ENCODE peak calls at places on chromosomes 5 and 9, in eight cellular contexts. X is IMR-90; D is stimulated activated naive B cell treated with anti-CD40 and anti-IgM and Interleukin-4, amounts not matched to agents 10 μg/mL and 1 μg/mL and 100 μg/mL, for 72 hours; Q is adrenal gland; P is M059J; J is pons; A is left ventricle myocardium inferior; K is hypothalamus. Z is an unnamed sample.

GRCh38 chr9:90019596-90019995 is 414.8 kb downstream of the GADD45G start:
- DNase-seq in X (no peak), J (no peak), D (no peak), K (no peak), Q (no peak), A (no peak), P (no peak), Z (no peak)

GRCh38 chr9:113519401-113520108 is 56.0 kb downstream of the RGS3 start:
- DNase-seq in K (no peak), A (no peak), D (no peak), J (no peak), X (peak; percentile 29), Q (no peak), P (peak; percentile 79), Z (no peak)

GRCh38 chr5:95923918-95924559 is 37.6 kb downstream of the ELL2 start:
- DNase-seq in J (no peak), K (no peak), Q (no peak), D (no peak), A (no peak), P (no peak), X (no peak), Z (no peak)

GRCh38 chr9:31573561-31573960 is 810.9 kb upstream of the ACO1 start:
- DNase-seq in A (no peak), J (no peak), Q (no peak), P (no peak), X (no peak), K (no peak), D (no peak), Z (no peak)

GRCh38 chr9:134682651-134683364 is 41.2 kb downstream of the COL5A1 start:
- DNase-seq in A (no peak), P (no peak), J (no peak), X (no peak), D (no peak), Q (no peak), K (no peak), Z (no peak)

GRCh38 chr9:68515304-68516017 is 25.2 kb downstream of the TMEM252 start:
- DNase-seq in D (no peak), X (peak; percentile 87), J (no peak), Q (peak; percentile 77), A (no peak), K (no peak), P (peak; percentile 9), Z (no peak)

GRCh38 chr9:108565651-108566378 is 290.0 kb downstream of the ACTL7B start:
- DNase-seq in K (peak; percentile 24), X (peak; percentile 88), Q (peak; percentile 62), D (peak; percentile 5), A (no peak), P (peak; percentile 84), J (peak; percentile 95), Z (peak; percentile 38)

GRCh38 chr5:167587768-167588167 is 703.7 kb upstream of the WWC1 start:
- DNase-seq in P (peak; percentile 51), K (no peak), J (no peak), A (no peak), Q (peak; percentile 4), X (peak; percentile 22), D (no peak), Z (no peak)

GRCh38 chr5:38706376-38706775 is 139.4 kb upstream of the OSMR start:
- DNase-seq in P (no peak), K (no peak), Q (no peak), A (no peak), D (no peak), X (no peak), J (no peak), Z (no peak)

GRCh38 chr9:77455312-77455927 is 192.7 kb downstream of the GNA14 start:
- DNase-seq in P (peak; percentile 45), Q (peak; percentile 28), K (no peak), J (no peak), D (no peak), X (no peak), A (no peak), Z (no peak)

GRCh38 chr9:127539259-127539981 is 72.7 kb upstream of the STXBP1 start:
- DNase-seq in A (no peak), X (peak; percentile 60), K (no peak), J (no peak), P (peak; percentile 66), D (no peak), Q (peak; percentile 70), Z (no peak)

GRCh38 chr5:135551593-135552447 is 16.1 kb upstream of the NEUROG1 start:
- DNase-seq in J (peak; percentile 70), A (peak; percentile 29), X (peak; percentile 75), P (peak; percentile 65), K (peak; percentile 52), Q (peak; percentile 84), D (peak; percentile 40), Z (peak; percentile 40)

GRCh38 chr9:83013867-83014605 is 48.9 kb downstream of the RASEF start:
- DNase-seq in X (peak; percentile 90), K (no peak), D (no peak), Q (no peak), P (peak; percentile 87), A (no peak), J (no peak), Z (no peak)

GRCh38 chr5:71998746-71999145 is 108.5 kb upstream of the MAP1B start:
- DNase-seq in J (no peak), Q (no peak), D (no peak), K (no peak), P (no peak), X (no peak), A (no peak), Z (no peak)

GRCh38 chr5:40669606-40670005 is 10.1 kb upstream of the PTGER4 start:
- DNase-seq in D (no peak), K (no peak), X (no peak), A (no peak), J (no peak), P (no peak), Q (no peak), Z (no peak)

GRCh38 chr5:115898656-115899055 is 56.9 kb downstream of the AP3S1 start:
- DNase-seq in A (no peak), P (peak; percentile 60), D (no peak), K (no peak), Q (no peak), X (peak; percentile 62), J (no peak), Z (no peak)

GRCh38 chr9:113350937-113351336 is 1.6 kb downstream of the BSPRY start:
- DNase-seq in A (no peak), K (no peak), X (no peak), J (no peak), Q (no peak), P (no peak), D (peak; percentile 54), Z (no peak)

GRCh38 chr5:125536582-125536981 is 790.1 kb upstream of the ZNF608 start:
- DNase-seq in A (no peak), K (no peak), P (peak; percentile 78), J (no peak), Q (no peak), D (no peak), X (peak; percentile 27), Z (no peak)

GRCh38 chr5:173823721-173824567 is 64.2 kb upstream of the CPEB4 start:
- DNase-seq in J (no peak), D (no peak), X (peak; percentile 85), Q (peak; percentile 65), K (peak; percentile 6), A (no peak), P (peak; percentile 97), Z (no peak)

GRCh38 chr5:152380415-152381123 is 24.5 kb downstream of the NMUR2 start:
- DNase-seq in Q (no peak), A (no peak), J (no peak), D (no peak), K (no peak), P (no peak), X (no peak), Z (no peak)

GRCh38 chr5:142621227-142621626 is 64.7 kb downstream of the FGF1 start:
- DNase-seq in X (peak; percentile 87), D (no peak), K (no peak), A (no peak), Q (no peak), P (peak; percentile 87), J (no peak), Z (no peak)

GRCh38 chr5:176663566-176663965 is 16.3 kb downstream of the TSPAN17 start:
- DNase-seq in Q (no peak), P (no peak), A (no peak), D (no peak), K (no peak), J (no peak), X (no peak), Z (no peak)

GRCh38 chr9:89592963-89593775 is 11.6 kb upstream of the GADD45G start:
- DNase-seq in P (peak; percentile 94), D (no peak), J (no peak), X (peak; percentile 57), Q (no peak), A (no peak), K (no peak), Z (no peak)

GRCh38 chr9:12640021-12640587 is 53.1 kb upstream of the TYRP1 start:
- DNase-seq in D (no peak), J (peak; percentile 70), A (no peak), X (peak; percentile 43), P (peak; percentile 61), Q (no peak), K (no peak), Z (no peak)

GRCh38 chr5:179421156-179421895 is 76.1 kb upstream of the ADAMTS2 start:
- DNase-seq in A (no peak), J (no peak), K (no peak), D (no peak), X (no peak), P (peak; percentile 6), Q (no peak), Z (no peak)

GRCh38 chr9:129608561-129609481 is 12.1 kb downstream of the C9orf50 start:
- DNase-seq in Q (peak; percentile 56), X (no peak), K (no peak), D (no peak), A (no peak), J (no peak), P (peak; percentile 43), Z (no peak)

GRCh38 chr5:72486371-72486770 is 20.8 kb downstream of the ZNF366 start:
- DNase-seq in A (no peak), X (peak; percentile 45), J (no peak), D (no peak), P (peak; percentile 86), K (no peak), Q (no peak), Z (no peak)

GRCh38 chr5:141559481-141559880 is 59.3 kb downstream of the DIAPH1 start:
- DNase-seq in K (no peak), P (peak; percentile 33), X (peak; percentile 73), Q (no peak), J (no peak), D (no peak), A (no peak), Z (no peak)

GRCh38 chr5:107594253-107595045 is 76.3 kb downstream of the EFNA5 start:
- DNase-seq in P (no peak), K (no peak), Q (no peak), J (no peak), X (no peak), D (no peak), A (no peak), Z (no peak)

GRCh38 chr5:115774684-115775083 is 41.8 kb downstream of the CDO1 start:
- DNase-seq in D (no peak), A (peak; percentile 24), P (no peak), Q (no peak), X (no peak), J (no peak), K (no peak), Z (no peak)

GRCh38 chr5:141969783-141970741 is 1.2 kb downstream of the RNF14 start:
- DNase-seq in A (no peak), K (no peak), J (no peak), P (peak; percentile 40), X (no peak), D (no peak), Q (peak; percentile 57), Z (no peak)

GRCh38 chr9:72363226-72363625 is 1.8 kb downstream of the ZFAND5 start:
- DNase-seq in X (no peak), D (no peak), P (peak; percentile 9), Q (no peak), K (no peak), J (peak; percentile 66), A (no peak), Z (no peak)

GRCh38 chr5:36531401-36531800 is 75.0 kb upstream of the SLC1A3 start:
- DNase-seq in X (no peak), D (no peak), P (no peak), Q (no peak), K (no peak), J (no peak), A (no peak), Z (no peak)

GRCh38 chr9:110830495-110830894 is 161.9 kb downstream of the MUSK start:
- DNase-seq in D (no peak), X (no peak), J (no peak), P (no peak), Q (no peak), K (no peak), A (no peak), Z (no peak)